ENCODE peak calls at places on chromosomes 3 and 15, in seven cellular contexts. F is dermis blood vessel endothelial cell, J is caudate nucleus, Q is cardiac fibroblast, T is PC-3, D is KBM-7, R is kidney tubule cell. Y is an unnamed sample.

GRCh38 chr15:70142322-70143191 is 44.8 kb upstream of the TLE3 start:
- DNase-seq in F (peak; percentile 42), J (no peak), Q (peak; percentile 40), T (peak; percentile 44), D (peak; percentile 61), R (peak; percentile 91), Y (peak; percentile 41)

GRCh38 chr15:85706779-85707518 is 87.8 kb downstream of the KLHL25 start:
- DNase-seq in F (peak; percentile 49), J (no peak), Q (peak; percentile 68), T (no peak), D (peak; percentile 76), R (peak; percentile 25), Y (peak; percentile 29)

GRCh38 chr3:67468511-67468910 is 185.9 kb downstream of the SUCLG2 start:
- DNase-seq in F (no peak), J (no peak), Q (peak; percentile 48), T (no peak), D (no peak), R (peak; percentile 86), Y (no peak)

GRCh38 chr15:81023483-81024264 is 23.0 kb downstream of the TLNRD1 start:
- DNase-seq in F (peak; percentile 93), J (no peak), Q (peak; percentile 94), T (peak; percentile 15), D (peak; percentile 65), R (peak; percentile 62), Y (peak; percentile 82)

GRCh38 chr15:91271565-91272153 is 171.6 kb downstream of the SV2B start:
- DNase-seq in F (peak; percentile 82), J (peak; percentile 24), Q (peak; percentile 82), T (peak; percentile 82), D (peak; percentile 87), R (peak; percentile 74), Y (peak; percentile 16)

GRCh38 chr3:65605876-65606432 is 432.8 kb downstream of the MAGI1 start:
- DNase-seq in F (no peak), J (no peak), Q (peak; percentile 40), T (peak; percentile 57), D (no peak), R (no peak), Y (no peak)

GRCh38 chr3:69751118-69751517 is 11.9 kb downstream of the MITF start:
- DNase-seq in F (no peak), J (no peak), Q (no peak), T (no peak), D (no peak), R (no peak), Y (no peak)

GRCh38 chr15:88450125-88450798 is 16.9 kb downstream of the MRPL46 start:
- DNase-seq in F (peak; percentile 73), J (peak; percentile 8), Q (peak; percentile 78), T (peak; percentile 77), D (peak; percentile 90), R (peak; percentile 72), Y (no peak)

GRCh38 chr15:60421544-60421943 is 23.8 kb upstream of the ANXA2 start:
- DNase-seq in F (peak; percentile 77), J (no peak), Q (peak; percentile 90), T (peak; percentile 86), D (no peak), R (peak; percentile 62), Y (no peak)

GRCh38 chr3:1191061-1191460 is 98.2 kb downstream of the CNTN6 start:
- DNase-seq in F (no peak), J (no peak), Q (no peak), T (no peak), D (no peak), R (peak; percentile 96), Y (no peak)

Y was measured in GF-D8.